ENCODE peak calls at places on chromosomes 13 and 19, in nine cellular contexts. R, X, B, G, N, H, W, S and U are unnamed samples.

GRCh38 chr13:72545030-72545719 is 182.3 kb downstream of the MZT1 start:
- DNase-seq in N (no peak), W (no peak), B (no peak), X (no peak), S (no peak), G (no peak), H (no peak), R (no peak), U (no peak)

GRCh38 chr13:75486146-75486545 is 4.2 kb upstream of the TBC1D4 start:
- DNase-seq in G (no peak), B (no peak), S (no peak), X (no peak), H (no peak), W (no peak), R (no peak), N (no peak), U (no peak)

GRCh38 chr13:72959643-72960042 is 99.2 kb upstream of the KLF5 start:
- DNase-seq in S (no peak), X (no peak), H (no peak), G (no peak), R (no peak), B (no peak), W (no peak), N (no peak), U (no peak)

GRCh38 chr13:48653074-48654054 is at the start of gene CYSLTR2:
- DNase-seq in N (no peak), B (no peak), W (no peak), G (no peak), S (peak; percentile 34), R (no peak), H (no peak), X (no peak), U (no peak)

GRCh38 chr19:13275016-13275722 is 125.0 kb downstream of the IER2 start:
- DNase-seq in H (no peak), W (no peak), S (no peak), R (no peak), X (no peak), G (no peak), N (no peak), B (no peak), U (peak; percentile 58)

GRCh38 chr19:34330116-34330515 is 34.9 kb upstream of the GPI start:
- DNase-seq in G (no peak), H (no peak), R (no peak), B (no peak), X (no peak), W (no peak), N (no peak), S (no peak), U (no peak)

GRCh38 chr13:30165791-30166190 is 141.6 kb downstream of the KATNAL1 start:
- DNase-seq in B (no peak), G (no peak), W (no peak), H (no peak), R (no peak), X (no peak), S (no peak), N (no peak), U (no peak)

GRCh38 chr13:28529836-28530235 is 34.9 kb upstream of the FLT1 start:
- DNase-seq in X (no peak), S (no peak), R (no peak), H (no peak), N (no peak), G (no peak), B (no peak), W (no peak), U (no peak)

GRCh38 chr13:48266967-48267639 is 34.1 kb downstream of the ITM2B start:
- DNase-seq in S (no peak), R (no peak), X (no peak), W (no peak), B (no peak), G (no peak), H (no peak), N (no peak), U (no peak)

GRCh38 chr13:113581871-113582270 is 2.7 kb upstream of the TFDP1 start:
- DNase-seq in R (no peak), N (no peak), B (no peak), W (no peak), X (no peak), H (no peak), S (no peak), G (no peak), U (no peak)

GRCh38 chr19:50835103-50835784 is 1.9 kb upstream of the KLK15 start:
- DNase-seq in S (no peak), R (no peak), B (no peak), N (no peak), W (no peak), G (no peak), H (no peak), X (no peak), U (no peak)

GRCh38 chr13:27135023-27135422 is 36.6 kb downstream of the USP12 start:
- DNase-seq in G (no peak), S (no peak), B (no peak), H (no peak), W (no peak), N (no peak), R (no peak), X (no peak), U (no peak)

GRCh38 chr19:39341122-39341719 is 1.0 kb upstream of the SAMD4B start:
- DNase-seq in N (no peak), S (no peak), W (no peak), G (peak; percentile 49), R (no peak), X (peak; percentile 38), B (no peak), H (peak; percentile 82), U (no peak)

GRCh38 chr13:52165410-52165809 is 6.0 kb upstream of the NEK3 start:
- DNase-seq in X (no peak), B (no peak), G (no peak), W (no peak), R (no peak), S (no peak), H (no peak), N (no peak), U (no peak)

GRCh38 chr19:18919086-18919894 is at the start of the genes COPE and DDX49:
- DNase-seq in X (peak; percentile 98), G (peak; percentile 89), B (peak; percentile 99), W (peak; percentile 96), N (peak; percentile 91), R (peak; percentile 99), S (peak; percentile 100), H (peak; percentile 93), U (peak; percentile 98)

GRCh38 chr13:63691474-63691873 is 2275.8 kb upstream of the PCDH20 start:
- DNase-seq in H (no peak), X (no peak), S (no peak), N (no peak), G (no peak), R (no peak), B (no peak), W (no peak), U (no peak)

GRCh38 chr19:22545751-22546150 is 88.4 kb upstream of the ZNF492 start:
- DNase-seq in W (no peak), G (peak; percentile 59), X (peak; percentile 41), R (no peak), S (no peak), H (no peak), B (peak; percentile 8), N (no peak), U (no peak)

GRCh38 chr13:74767031-74767430 is 632.8 kb upstream of the KLF12 start:
- DNase-seq in B (no peak), X (no peak), W (no peak), R (no peak), N (no peak), G (no peak), S (no peak), H (no peak), U (no peak)